ENCODE peak calls at places on chromosomes 13 and 19, in four cellular contexts. Y is fibroblast of lung; B is CD8-positive, alpha-beta T cell; M is cardiac muscle cell. P is an unnamed sample.

GRCh38 chr19:56113071-56113632 is 7.9 kb downstream of the ZNF787 start:
- DNase-seq in Y (no peak), B (no peak), M (no peak), P (no peak)

GRCh38 chr19:17860331-17860992 is 752 bp downstream of the RPL18A start:
- DNase-seq in Y (no peak), B (no peak), M (no peak), P (no peak)

GRCh38 chr19:18995804-18996241 is 37.5 kb downstream of the SUGP2 start:
- DNase-seq in Y (peak), B (no peak), M (peak), P (peak)

GRCh38 chr13:80338781-80339577 is 1.9 kb downstream of the SPRY2 start:
- DNase-seq in M (peak), Y (peak), B (peak), P (peak)

GRCh38 chr13:45178349-45179142 is 22.3 kb downstream of the KCTD4 start:
- DNase-seq in B (no peak), Y (peak), M (peak), P (peak)

GRCh38 chr19:21568816-21569496 is 63.6 kb downstream of the ZNF429 start:
- DNase-seq in B (peak), M (peak), Y (peak), P (peak)

GRCh38 chr19:39350156-39350555 is 7.9 kb downstream of the SAMD4B start:
- DNase-seq in M (no peak), B (no peak), Y (no peak), P (no peak)

GRCh38 chr13:96650301-96650886 is 343.9 kb downstream of the OXGR1 start:
- DNase-seq in Y (peak), B (no peak), M (peak), P (peak)

GRCh38 chr19:5961969-5962945 is 15.7 kb downstream of the RANBP3 start:
- DNase-seq in M (peak), B (peak), Y (peak), P (peak)

GRCh38 chr19:18496167-18496979 is 25.5 kb downstream of the ELL start:
- DNase-seq in Y (peak), M (peak), B (peak), P (peak)

GRCh38 chr19:54206030-54206830 is 5.6 kb downstream of the RPS9 start:
- DNase-seq in M (no peak), Y (no peak), B (no peak), P (no peak)

GRCh38 chr19:54201980-54202379 is 1.3 kb downstream of the RPS9 start:
- DNase-seq in Y (no peak), M (peak), B (no peak), P (no peak)

GRCh38 chr19:54203151-54203611 is 2.5 kb downstream of the RPS9 start:
- DNase-seq in B (no peak), Y (peak), M (peak), P (no peak)

GRCh38 chr19:54206831-54207177 is 6.1 kb downstream of the RPS9 start:
- DNase-seq in B (no peak), M (no peak), Y (no peak), P (no peak)

GRCh38 chr19:54204767-54205468 is 4.3 kb downstream of the RPS9 start:
- DNase-seq in Y (no peak), M (no peak), B (no peak), P (no peak)
- H3K27ac ChIP-seq in Y (no peak), M (peak), B (no peak), P (no peak)

GRCh38 chr19:11195681-11196080 is 1.7 kb downstream of the KANK2 start:
- DNase-seq in M (no peak), B (no peak), Y (no peak), P (no peak)
- H3K4me3 ChIP-seq in M (no peak), B (no peak), Y (peak), P (peak)

GRCh38 chr13:100550433-100550832 is 38.2 kb downstream of the GGACT start:
- DNase-seq in M (peak), B (no peak), Y (peak), P (peak)
- H3K27ac ChIP-seq in M (no peak), B (no peak), Y (no peak), P (no peak)

DNA sequence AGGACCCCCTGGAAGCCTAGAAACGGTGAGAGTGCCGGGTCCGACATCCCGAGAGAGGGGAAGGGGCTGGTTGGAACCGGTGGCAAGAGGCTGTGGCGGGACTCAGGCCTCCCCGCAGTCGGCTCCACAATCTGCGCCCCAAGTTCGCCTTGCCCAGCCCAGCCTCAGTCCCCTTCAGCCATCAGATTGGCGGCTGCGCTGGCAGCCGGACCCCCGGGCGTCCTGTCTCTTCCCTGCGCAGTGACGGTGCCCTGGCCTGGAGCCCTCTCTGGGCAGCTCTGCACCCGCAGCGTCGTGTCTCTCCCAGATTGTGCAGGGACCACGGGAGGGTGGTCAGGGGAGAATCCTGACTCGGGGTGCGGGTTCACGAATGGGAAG is 315 bp downstream of the ZNF492 start:
- DNase-seq in M (no peak), Y (no peak), B (no peak), P (no peak)
- H3K4me3 ChIP-seq in M (no peak), Y (peak), B (peak), P (peak)

GRCh38 chr13:113545931-113546516 is 38.5 kb upstream of the TFDP1 start:
- DNase-seq in M (no peak), B (no peak), Y (no peak), P (no peak)

GRCh38 chr13:113548778-113549621 is 35.6 kb upstream of the TFDP1 start:
- DNase-seq in M (no peak), Y (no peak), B (no peak), P (no peak)

GRCh38 chr13:113546571-113547247 is 37.8 kb upstream of the TFDP1 start:
- DNase-seq in M (no peak), Y (no peak), B (no peak), P (peak)

GRCh38 chr13:113548171-113548641 is 36.3 kb upstream of the TFDP1 start:
- DNase-seq in B (no peak), Y (peak), M (peak), P (no peak)

GRCh38 chr13:113547248-113547971 is 37.1 kb upstream of the TFDP1 start:
- DNase-seq in Y (peak), M (peak), B (no peak), P (no peak)
- H3K27ac ChIP-seq in Y (peak), M (no peak), B (no peak), P (no peak)

DNA sequence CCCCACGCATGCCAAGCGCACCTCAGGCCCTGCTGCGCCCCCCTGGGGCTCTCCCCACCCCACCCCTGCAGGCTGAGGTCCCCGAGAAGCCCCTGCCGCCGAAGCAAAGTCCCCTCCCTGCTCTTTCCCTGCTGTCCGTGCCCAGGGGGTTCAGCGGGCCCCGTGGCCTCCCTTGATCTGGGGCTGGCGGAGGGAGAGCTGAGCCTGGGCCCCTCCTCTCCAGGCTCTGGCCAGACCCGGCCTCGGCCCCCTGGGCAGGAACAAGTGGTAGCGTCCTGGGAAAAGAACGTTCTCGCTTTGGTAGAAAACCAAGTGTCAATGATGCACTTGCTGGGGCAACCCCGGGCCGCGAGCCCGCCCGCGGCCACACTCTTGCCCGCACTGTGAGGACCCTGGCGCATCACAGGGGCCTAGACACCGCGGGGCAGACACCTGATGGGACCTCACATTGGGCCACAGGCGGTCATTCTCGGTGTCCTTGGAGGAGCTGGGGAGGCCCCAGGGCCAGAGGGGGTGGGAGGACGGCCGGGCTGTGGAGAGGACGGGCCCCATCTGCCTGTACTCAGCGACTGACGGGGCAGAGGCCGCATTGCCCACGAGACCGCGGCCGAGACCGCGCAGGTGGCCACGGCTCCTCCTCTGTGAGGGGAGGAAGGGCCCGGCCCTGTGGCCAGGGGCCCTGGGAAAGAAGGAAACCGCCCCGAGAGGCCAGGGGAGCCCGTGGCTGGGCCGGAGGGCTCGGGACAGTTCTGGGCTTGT is 29.0 kb downstream of the GPX4 start:
- DNase-seq in M (peak), B (peak), Y (no peak), P (no peak)
- H3K4me3 ChIP-seq in M (no peak), B (peak), Y (peak), P (peak)

DNA sequence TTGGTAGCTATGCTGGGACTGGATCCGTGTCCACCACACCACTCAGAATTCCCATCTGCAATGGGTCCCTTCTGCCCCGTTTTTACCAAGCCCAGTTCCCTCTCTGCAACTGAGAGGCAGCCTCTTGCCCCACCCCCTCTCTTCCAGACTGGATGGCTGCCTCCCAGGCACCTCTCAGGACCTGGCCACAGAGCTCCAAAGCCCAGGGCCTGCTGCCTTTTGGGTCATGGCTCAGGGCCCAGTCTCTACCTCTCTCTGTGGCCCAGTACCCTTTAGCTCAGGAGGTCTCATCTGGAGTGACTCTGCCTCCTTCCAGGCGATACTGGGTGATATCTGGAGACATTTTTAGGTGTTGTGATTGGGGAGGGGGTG is 10.3 kb upstream of the ZBTB7A start:
- DNase-seq in Y (no peak), B (no peak), M (no peak), P (no peak)
- H3K27ac ChIP-seq in Y (no peak), B (no peak), M (no peak), P (no peak)

P was measured in brain microvascular endothelial cell.